ENCODE peak calls at places on chromosomes 3 and 15, in four cellular contexts. V, U, O and Q are unnamed samples.

GRCh38 chr3:115348391-115348790 is 201.3 kb upstream of the ZBTB20 start:
- DNase-seq in V (no peak), U (no peak), O (no peak), Q (no peak)

GRCh38 chr15:84773716-84774115 is 25.3 kb downstream of the ZNF592 start:
- DNase-seq in V (no peak), U (no peak), O (no peak), Q (no peak)

GRCh38 chr15:36905908-36906307 is 194.4 kb downstream of the MEIS2 start:
- DNase-seq in V (no peak), U (no peak), O (no peak), Q (no peak)

GRCh38 chr15:32974691-32975090 is 219.8 kb downstream of the FMN1 start:
- DNase-seq in V (no peak), U (no peak), O (no peak), Q (no peak)

GRCh38 chr15:71079208-71080044 is 35.8 kb upstream of the THSD4 start:
- DNase-seq in V (no peak), U (no peak), O (no peak), Q (no peak)

GRCh38 chr3:52253314-52254260 is 8.0 kb downstream of the PPM1M start:
- DNase-seq in V (no peak), U (no peak), O (peak; percentile 85), Q (no peak)

GRCh38 chr3:45553469-45553974 is 41.0 kb upstream of the LIMD1 start:
- DNase-seq in V (peak; percentile 38), U (no peak), O (no peak), Q (no peak)

GRCh38 chr3:143135150-143135549 is 15.6 kb downstream of the CHST2 start:
- DNase-seq in V (no peak), U (no peak), O (no peak), Q (no peak)

GRCh38 chr15:73745073-73745472 is 8.1 kb downstream of the INSYN1 start:
- DNase-seq in V (no peak), U (no peak), O (no peak), Q (no peak)

GRCh38 chr15:85681391-85681790 is 113.3 kb downstream of the KLHL25 start:
- DNase-seq in V (no peak), U (no peak), O (no peak), Q (no peak)

GRCh38 chr3:75192065-75192658 is 472.0 kb upstream of the FRG2C start:
- DNase-seq in V (peak; percentile 29), U (peak; percentile 3), O (no peak), Q (no peak)

GRCh38 chr3:141064255-141064926 is 13.2 kb downstream of the SPSB4 start:
- DNase-seq in V (no peak), U (no peak), O (no peak), Q (no peak)

GRCh38 chr15:76987276-76987675 is 7.7 kb upstream of the PSTPIP1 start:
- DNase-seq in V (no peak), U (no peak), O (no peak), Q (no peak)

GRCh38 chr3:14725564-14726420 is 50.9 kb downstream of the C3orf20 start:
- DNase-seq in V (no peak), U (no peak), O (no peak), Q (no peak)

GRCh38 chr3:97970929-97971460 is 1.2 kb downstream of the RIOX2 start:
- DNase-seq in V (no peak), U (no peak), O (no peak), Q (no peak)

GRCh38 chr15:39331584-39331983 is 249.3 kb upstream of the THBS1 start:
- DNase-seq in V (no peak), U (no peak), O (no peak), Q (no peak)

GRCh38 chr15:73752817-73753214 is 335 bp downstream of the INSYN1 start:
- DNase-seq in V (peak; percentile 23), U (no peak), O (no peak), Q (peak; percentile 63)

GRCh38 chr15:81747477-81747876 is 298.3 kb downstream of the MEX3B start:
- DNase-seq in V (no peak), U (no peak), O (no peak), Q (no peak)

GRCh38 chr3:149393355-149394165 is 16.1 kb upstream of the TM4SF1 start:
- DNase-seq in V (peak; percentile 35), U (peak; percentile 72), O (peak; percentile 15), Q (peak; percentile 33)

GRCh38 chr15:77409259-77410156 is 10.4 kb downstream of the PEAK1 start:
- DNase-seq in V (no peak), U (no peak), O (peak; percentile 51), Q (no peak)

GRCh38 chr3:174931969-174932368 is 72.8 kb downstream of the NAALADL2 start:
- DNase-seq in V (no peak), U (no peak), O (no peak), Q (no peak)
- TF ChIP-seq EGR1 in V (no peak), U (no peak), O (no peak), Q (no peak)

DNA sequence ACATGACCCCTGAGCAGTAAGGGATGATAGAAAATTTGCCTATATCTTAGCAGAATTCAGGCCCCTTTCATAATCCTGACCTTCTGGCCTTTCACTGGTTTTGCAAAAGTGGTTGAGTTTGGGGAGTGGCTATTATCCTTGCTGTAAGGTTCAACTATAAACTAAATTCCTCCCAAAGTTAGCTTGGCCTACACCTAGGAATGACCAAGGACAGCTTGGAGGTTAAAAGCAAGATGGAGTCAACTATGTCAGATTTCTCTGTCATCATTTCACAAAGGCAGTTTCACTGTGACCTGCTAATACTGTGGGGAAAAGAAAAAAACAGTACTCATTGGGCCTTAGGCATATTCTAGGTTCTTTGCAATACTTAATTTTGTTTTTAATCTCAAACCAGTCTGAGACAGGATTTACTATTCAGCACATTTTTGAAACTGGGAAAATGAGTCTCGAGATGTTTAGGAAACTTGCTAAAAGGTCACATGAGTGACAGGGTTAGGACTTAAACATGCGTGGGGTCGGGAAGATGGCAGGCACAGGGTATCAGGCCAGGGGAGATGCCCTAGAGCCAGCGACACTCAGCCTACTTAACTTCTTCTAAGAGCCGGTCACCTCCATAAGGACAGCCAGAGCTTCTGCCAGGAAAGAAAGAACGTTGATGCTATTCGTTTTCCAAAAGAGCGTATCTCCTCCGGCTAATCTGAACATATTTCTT is 58.1 kb downstream of the LIPC start:
- DNase-seq in V (no peak), U (no peak), O (no peak), Q (no peak)
- H2AFZ ChIP-seq in V (no peak overlapping the region), U (no peak overlapping the region), O (no peak overlapping the region), Q (no peak overlapping the region)

GRCh38 chr3:108298056-108298455 is 1.7 kb downstream of the HHLA2 start:
- DNase-seq in V (no peak), U (no peak), O (no peak), Q (no peak)

GRCh38 chr3:108301695-108302404 is 5.5 kb downstream of the HHLA2 start:
- DNase-seq in V (no peak), U (no peak), O (no peak), Q (no peak)

GRCh38 chr3:108300103-108300849 is 3.9 kb downstream of the HHLA2 start:
- DNase-seq in V (no peak), U (no peak), O (no peak), Q (no peak)

GRCh38 chr3:108305484-108306172 is 9.3 kb downstream of the HHLA2 start:
- DNase-seq in V (no peak), U (peak; percentile 35), O (no peak), Q (no peak)

GRCh38 chr3:108302570-108302969 is 6.2 kb downstream of the HHLA2 start:
- DNase-seq in V (no peak), U (no peak), O (no peak), Q (no peak)
- TF ChIP-seq EGR1 in V (no peak), U (no peak), O (no peak), Q (no peak)

GRCh38 chr3:146653978-146654377 is 48.8 kb upstream of the PLSCR5 start:
- DNase-seq in V (no peak), U (no peak), O (no peak), Q (no peak)

GRCh38 chr3:146658841-146659240 is 53.7 kb upstream of the PLSCR5 start:
- DNase-seq in V (no peak), U (no peak), O (no peak), Q (no peak)

GRCh38 chr3:146650691-146651090 is 45.5 kb upstream of the PLSCR5 start:
- DNase-seq in V (no peak), U (no peak), O (no peak), Q (no peak)

GRCh38 chr3:146655333-146655996 is 50.3 kb upstream of the PLSCR5 start:
- DNase-seq in V (no peak), U (no peak), O (no peak), Q (no peak)
- H2AFZ ChIP-seq in V (no peak overlapping the region), U (peak overlapping the region; percentile 22), O (no peak overlapping the region), Q (peak overlapping the region; percentile 17)

GRCh38 chr15:69700380-69700779 is 247.8 kb downstream of the RPLP1 start:
- DNase-seq in V (no peak), U (no peak), O (no peak), Q (no peak)

GRCh38 chr15:69703495-69704187 is 251.0 kb downstream of the RPLP1 start:
- DNase-seq in V (no peak), U (no peak), O (no peak), Q (no peak)

GRCh38 chr15:69701198-69701597 is 248.6 kb downstream of the RPLP1 start:
- DNase-seq in V (no peak), U (no peak), O (no peak), Q (no peak)

GRCh38 chr15:69704685-69705084 is 252.1 kb downstream of the RPLP1 start:
- DNase-seq in V (no peak), U (no peak), O (no peak), Q (no peak)

GRCh38 chr15:69704229-69704628 is 251.6 kb downstream of the RPLP1 start:
- DNase-seq in V (no peak), U (no peak), O (no peak), Q (no peak)
- TF ChIP-seq EGR1 in V (no peak), U (no peak), O (no peak), Q (no peak)

GRCh38 chr3:122564155-122564912 is at the start of the genes DTX3L and PARP9:
- DNase-seq in V (peak; percentile 64), U (no peak), O (no peak), Q (peak; percentile 38)
- H2AFZ ChIP-seq in V (peak within 1 kb of the TSS; percentile 91), U (peak within 1 kb of the TSS; percentile 94), O (peak within 1 kb of the TSS; percentile 73), Q (peak within 1 kb of the TSS; percentile 79)

GRCh38 chr3:125052671-125053303 is 3.0 kb downstream of the HEG1 start:
- DNase-seq in V (no peak), U (no peak), O (no peak), Q (no peak)

GRCh38 chr3:125055913-125056705 is at the start of gene HEG1:
- DNase-seq in V (peak; percentile 66), U (no peak), O (no peak), Q (no peak)

GRCh38 chr3:125055165-125055912 is 458 bp downstream of the HEG1 start:
- DNase-seq in V (peak; percentile 33), U (no peak), O (no peak), Q (no peak)

GRCh38 chr3:125053304-125053699 is 2.5 kb downstream of the HEG1 start:
- DNase-seq in V (no peak), U (no peak), O (no peak), Q (no peak)

GRCh38 chr3:125054436-125055164 is 1.2 kb downstream of the HEG1 start:
- DNase-seq in V (no peak), U (no peak), O (peak; percentile 62), Q (no peak)
- TF ChIP-seq EGR1 in V (no peak), U (no peak), O (no peak), Q (no peak)

GRCh38 chr3:73625124-73625665 is 454 bp upstream of the PDZRN3 start:
- DNase-seq in V (no peak), U (no peak), O (no peak), Q (peak; percentile 9)
- H2AFZ ChIP-seq in V (no peak overlapping the region), U (no peak overlapping the region), O (no peak overlapping the region), Q (peak overlapping the region; percentile 99)